ENCODE peak calls at places on chromosomes 12 and 14, in seven cellular contexts. Q is HepG2, I is H1, Z is K562, C is HCT116, N is GM12878, R is SK-N-SH. K is an unnamed sample.

GRCh38 chr12:128810182-128811127 is 13.3 kb downstream of the SLC15A4 start:
- DNase-seq in Z (no peak), R (peak), I (no peak), Q (no peak), N (peak), C (no peak), K (no peak)

GRCh38 chr12:120194226-120194533 is 335 bp downstream of the GCN1 start:
- DNase-seq in I (no peak), N (no peak), Q (no peak), C (no peak), R (no peak), Z (no peak), K (no peak)

GRCh38 chr12:111954974-111955373 is 58.0 kb downstream of the TMEM116 start:
- DNase-seq in I (no peak), C (no peak), Q (no peak), R (no peak), Z (no peak), N (no peak), K (no peak)

GRCh38 chr12:29769162-29769820 is 14.5 kb downstream of the TMTC1 start:
- DNase-seq in Q (no peak), N (no peak), I (no peak), Z (no peak), C (no peak), R (no peak), K (no peak)

GRCh38 chr14:71733210-71733883 is 198.9 kb upstream of the RGS6 start:
- DNase-seq in N (no peak), Z (no peak), R (no peak), C (no peak), I (no peak), Q (no peak), K (no peak)

GRCh38 chr12:78181544-78182162 is 351.0 kb downstream of the NAV3 start:
- DNase-seq in N (no peak), R (peak), Z (peak), Q (peak), I (no peak), C (no peak), K (no peak)

GRCh38 chr12:114933428-114934160 is 249.6 kb upstream of the TBX3 start:
- DNase-seq in I (no peak), R (peak), Q (peak), Z (no peak), C (peak), N (no peak), K (no peak)

GRCh38 chr12:108768591-108769500 is 37.5 kb upstream of the CORO1C start:
- DNase-seq in R (peak), Q (peak), I (peak), C (peak), Z (no peak), N (peak), K (no peak)

GRCh38 chr12:116427200-116427932 is 131.8 kb upstream of the MAP1LC3B2 start:
- DNase-seq in Q (no peak), I (peak), R (no peak), C (peak), N (no peak), Z (no peak), K (no peak)

DNA sequence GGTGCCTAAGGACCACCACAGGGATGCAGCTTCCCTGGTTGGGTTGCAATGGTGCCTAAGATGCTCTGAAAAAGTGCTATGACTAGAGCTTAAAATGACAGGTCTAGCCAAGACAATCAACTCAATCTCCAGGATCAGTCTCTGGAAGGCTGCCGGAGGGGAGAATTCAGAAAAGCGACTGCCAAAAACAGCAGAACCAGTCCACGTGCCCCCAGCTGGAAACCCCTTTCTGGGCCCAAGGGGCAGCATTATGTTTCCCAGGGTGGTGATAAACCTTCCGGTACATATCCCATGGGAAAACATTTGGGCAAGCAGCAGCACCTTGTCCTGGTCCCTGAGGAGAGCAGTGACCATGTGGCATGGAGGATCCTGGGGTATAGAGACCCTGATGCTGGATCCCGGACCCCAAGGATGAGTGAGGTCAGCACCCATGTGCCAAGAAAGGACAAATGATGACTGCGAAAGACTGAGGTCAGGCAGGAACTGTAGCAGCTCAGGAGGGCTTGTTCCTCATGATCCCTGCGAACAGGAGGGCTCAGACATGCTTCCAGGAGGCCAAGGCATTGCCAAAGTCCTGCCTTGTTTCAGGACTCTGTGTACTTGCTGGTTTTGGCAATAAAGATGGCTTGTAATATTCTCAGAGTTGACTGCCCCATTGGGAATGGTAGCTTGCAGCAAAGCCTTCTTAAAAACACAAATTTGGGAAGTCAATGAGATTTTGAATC is 49.9 kb upstream of the LTBP2 start:
- DNase-seq in N (no peak), I (no peak), R (no peak), Z (no peak), C (no peak), Q (no peak), K (no peak)
- TF ChIP-seq JUND in N (no peak), I (no peak), R (no peak), Z (no peak), C (no peak), Q (no peak), K (no peak)

DNA sequence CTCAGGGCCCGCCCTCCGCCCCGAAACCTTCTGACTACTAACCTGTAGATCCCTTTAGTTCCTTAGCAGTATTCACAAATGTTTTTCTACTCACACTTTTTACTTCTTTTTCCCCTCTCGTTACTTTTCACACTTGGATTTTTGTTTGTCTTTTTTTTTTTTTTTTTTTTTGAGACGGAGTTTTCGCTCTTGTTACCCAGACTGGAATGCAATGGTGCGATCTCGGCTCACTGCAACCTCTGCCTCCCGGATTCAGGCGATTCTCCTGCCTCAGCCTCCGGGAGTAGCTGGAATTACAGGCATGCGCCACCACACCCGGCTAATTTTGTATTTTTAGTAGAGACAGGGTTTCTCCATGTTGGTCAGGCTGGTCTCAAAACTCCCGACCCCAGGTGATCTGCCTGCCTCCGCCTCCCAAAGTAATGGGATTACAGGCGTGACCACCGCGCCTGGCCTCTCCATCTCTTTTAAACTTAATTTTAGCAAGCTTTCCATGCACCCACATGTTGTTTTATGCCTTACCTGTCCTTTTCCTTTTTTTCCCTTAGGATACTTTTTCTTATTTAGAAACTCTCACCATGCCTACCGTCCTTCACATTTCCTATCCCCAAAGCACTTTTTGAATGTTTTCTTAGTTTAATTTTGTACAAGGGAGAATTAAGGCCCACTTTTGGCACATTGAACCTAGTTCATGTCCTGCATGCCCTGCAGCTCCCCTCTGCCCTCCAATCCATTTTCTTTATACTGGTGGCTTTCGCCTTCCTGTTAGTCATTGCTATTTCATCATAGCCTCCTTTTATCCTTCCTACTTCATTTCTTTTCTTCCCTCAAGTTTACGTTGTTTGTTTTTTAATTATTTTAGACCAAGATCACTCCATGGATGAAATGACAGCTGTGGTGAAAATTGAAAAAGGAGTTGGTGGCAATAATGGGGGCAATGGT is 1.1 kb downstream of the SP1 start:
- DNase-seq in I (no peak), R (no peak), N (no peak), C (no peak), Q (no peak), Z (no peak), K (no peak)
- TF ChIP-seq JUND in I (no peak), R (no peak), N (no peak), C (no peak), Q (no peak), Z (no peak), K (no peak)

DNA sequence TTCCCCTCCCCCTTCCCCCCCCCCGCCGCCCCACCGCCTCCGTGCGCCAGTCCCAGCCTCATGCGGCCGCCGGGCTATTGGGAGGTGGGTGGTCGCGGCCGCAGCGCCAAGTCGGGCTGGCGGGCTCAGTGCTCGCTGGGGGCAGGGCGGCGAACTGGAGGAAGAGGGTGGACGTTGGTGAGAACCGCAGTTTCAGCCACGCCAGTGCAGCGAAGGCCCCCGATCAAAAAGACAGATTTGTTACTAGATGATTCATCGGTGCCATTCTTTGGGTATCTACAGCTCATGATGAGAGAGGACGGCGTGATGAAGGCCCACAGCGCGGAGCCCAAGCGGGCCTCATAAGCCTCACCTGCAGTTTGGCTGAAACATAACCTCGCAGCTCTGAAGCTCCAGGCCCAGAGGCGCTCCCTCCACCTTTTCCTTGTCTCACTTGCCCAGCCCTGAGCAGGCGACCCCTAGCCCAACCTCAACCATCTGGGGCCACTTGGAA is 20.0 kb downstream of the SLC2A3 start:
- DNase-seq in I (no peak), N (no peak), Q (no peak), Z (no peak), R (peak), C (no peak), K (no peak)
- TF ChIP-seq JUND in I (no peak), N (no peak), Q (no peak), Z (no peak), R (no peak), C (no peak), K (no peak)

GRCh38 chr14:89736866-89737265 is 217.7 kb downstream of the EFCAB11 start:
- DNase-seq in C (no peak), I (no peak), Q (no peak), Z (no peak), N (no peak), R (no peak), K (no peak)
- TF ChIP-seq JUND in C (no peak), I (no peak), Q (no peak), Z (no peak), N (no peak), R (no peak), K (no peak)

GRCh38 chr12:12685305-12685704 is 10.7 kb downstream of the GPR19 start:
- DNase-seq in Q (no peak), C (no peak), Z (no peak), R (no peak), N (no peak), I (no peak), K (no peak)
- TF ChIP-seq JUND in Q (no peak), C (no peak), Z (no peak), R (no peak), N (no peak), I (no peak), K (no peak)

GRCh38 chr12:91332305-91332704 is 149.7 kb upstream of the DCN start:
- DNase-seq in R (no peak), I (no peak), Q (no peak), C (no peak), Z (no peak), N (no peak), K (no peak)
- TF ChIP-seq JUND in R (no peak), I (no peak), Q (no peak), C (no peak), Z (no peak), N (no peak), K (no peak)

GRCh38 chr14:101872333-101872732 is 92.0 kb upstream of the DYNC1H1 start:
- DNase-seq in C (no peak), Q (no peak), I (no peak), R (no peak), Z (no peak), N (no peak), K (no peak)

GRCh38 chr14:101875726-101876268 is 88.6 kb upstream of the DYNC1H1 start:
- DNase-seq in C (no peak), Z (no peak), Q (no peak), N (no peak), R (no peak), I (no peak), K (no peak)

GRCh38 chr14:101873401-101873800 is 91.0 kb upstream of the DYNC1H1 start:
- DNase-seq in I (no peak), R (no peak), Q (no peak), Z (no peak), N (no peak), C (no peak), K (no peak)

GRCh38 chr14:101875041-101875725 is 89.2 kb upstream of the DYNC1H1 start:
- DNase-seq in Q (no peak), C (no peak), N (no peak), I (no peak), R (no peak), Z (no peak), K (no peak)

GRCh38 chr14:101874001-101874400 is 90.4 kb upstream of the DYNC1H1 start:
- DNase-seq in Q (no peak), R (no peak), Z (no peak), I (no peak), C (no peak), N (no peak), K (no peak)
- TF ChIP-seq JUND in Q (no peak), R (no peak), Z (no peak), I (no peak), C (no peak), N (no peak), K (no peak)